ENCODE peak calls at places on chromosomes 2 and 18, in eight cellular contexts. H is endodermal cell; T is AG20443; Q is activated CD4-positive, CD25-positive, alpha-beta regulatory T cell; G is ELR; K is HFFc6; L is body of pancreas; D is germinal center. O is an unnamed sample.
A peak's percentile ranks its signal among the peaks of the same experiment; 100 is the strongest.

GRCh38 chr2:17805717-17806354 is 10.4 kb upstream of the MSGN1 start:
- DNase-seq in H (no peak), L (no peak), G (no peak), Q (no peak), T (no peak), K (no peak), D (no peak), O (no peak)

GRCh38 chr2:177036754-177037153 is 175.8 kb upstream of the HNRNPA3 start:
- DNase-seq in Q (no peak), H (no peak), L (no peak), G (no peak), K (no peak), D (no peak), T (no peak), O (no peak)

GRCh38 chr2:223954401-223954800 is 2.9 kb upstream of the MRPL44 start:
- DNase-seq in Q (no peak), L (no peak), T (peak; percentile 50), D (no peak), G (peak; percentile 90), H (peak; percentile 35), K (peak; percentile 83), O (no peak)

GRCh38 chr2:240400319-240401161 is 34.9 kb upstream of the GPC1 start:
- DNase-seq in H (peak; percentile 33), L (no peak), K (no peak), D (no peak), Q (no peak), T (no peak), G (peak; percentile 28), O (no peak)

GRCh38 chr2:31563273-31563839 is 17.4 kb downstream of the SRD5A2 start:
- DNase-seq in H (no peak), T (no peak), L (no peak), K (no peak), G (peak; percentile 21), Q (no peak), D (no peak), O (no peak)

GRCh38 chr2:197909377-197909776 is 105.0 kb downstream of the PLCL1 start:
- DNase-seq in T (peak; percentile 74), K (peak; percentile 82), Q (no peak), G (peak; percentile 58), H (no peak), L (no peak), D (no peak), O (no peak)

GRCh38 chr2:220001693-220002260 is 374.3 kb downstream of the SLC4A3 start:
- DNase-seq in G (peak; percentile 39), Q (no peak), D (no peak), H (no peak), L (no peak), T (peak; percentile 52), K (peak; percentile 21), O (no peak)

GRCh38 chr2:72719416-72719815 is 106.4 kb downstream of the EXOC6B start:
- DNase-seq in T (no peak), G (peak; percentile 26), K (no peak), H (peak; percentile 72), D (no peak), L (no peak), Q (no peak), O (no peak)

GRCh38 chr18:55351980-55352714 is 235.8 kb downstream of the TCF4 start:
- DNase-seq in T (no peak), H (no peak), L (no peak), D (no peak), Q (no peak), K (no peak), G (peak; percentile 18), O (no peak)

GRCh38 chr2:45962522-45962921 is 311.0 kb downstream of the PRKCE start:
- DNase-seq in H (no peak), G (peak; percentile 71), T (peak; percentile 85), K (peak; percentile 85), L (peak; percentile 66), D (no peak), Q (no peak), O (no peak)

GRCh38 chr2:231922311-231922710 is 3.9 kb downstream of the NPPC start:
- DNase-seq in Q (no peak), K (no peak), T (no peak), H (no peak), L (no peak), D (no peak), G (no peak), O (no peak)

GRCh38 chr2:72995420-72996151 is 75.9 kb downstream of the SFXN5 start:
- DNase-seq in Q (no peak), G (no peak), H (peak; percentile 47), L (no peak), T (no peak), K (no peak), D (no peak), O (no peak)

GRCh38 chr2:36485521-36485920 is 112.4 kb downstream of the FEZ2 start:
- DNase-seq in G (peak; percentile 82), Q (no peak), K (peak; percentile 89), L (no peak), T (peak; percentile 58), H (no peak), D (no peak), O (no peak)

O was measured in activated gamma-delta T cell.